ENCODE peak calls at places on chromosome 1, in five cellular contexts. J is SJSA1; L is CD4-positive, CD25-positive, alpha-beta regulatory T cell; N is pancreas; F is adrenal gland. I is an unnamed sample.

GRCh38 chr1:203572134-203572625 is 54.5 kb upstream of the ATP2B4 start:
- DNase-seq in L (no peak), F (no peak), J (no peak), N (no peak), I (no peak)

GRCh38 chr1:24505816-24506215 is 3.2 kb downstream of the RCAN3 start:
- DNase-seq in J (no peak), F (no peak), N (no peak), L (no peak), I (no peak)

GRCh38 chr1:178966312-178966711 is 59.4 kb upstream of the FAM20B start:
- DNase-seq in L (no peak), N (no peak), F (no peak), J (peak), I (no peak)

GRCh38 chr1:245516178-245516829 is 361.5 kb downstream of the KIF26B start:
- DNase-seq in J (no peak), L (no peak), N (no peak), F (no peak), I (no peak)

GRCh38 chr1:165129568-165130164 is 226.8 kb downstream of the LMX1A start:
- DNase-seq in N (peak), F (peak), J (peak), L (no peak), I (peak)

GRCh38 chr1:117696567-117696966 is 90.7 kb downstream of the TENT5C start:
- DNase-seq in N (no peak), F (no peak), L (no peak), J (no peak), I (no peak)

GRCh38 chr1:40404670-40405462 is 31.3 kb downstream of the SMAP2 start:
- DNase-seq in F (no peak), L (peak), N (no peak), J (no peak), I (no peak)

GRCh38 chr1:225890346-225891228 is 1.6 kb upstream of the LEFTY1 start:
- DNase-seq in J (no peak), F (no peak), L (no peak), N (peak), I (no peak)

GRCh38 chr1:175303308-175303707 is 110.7 kb upstream of the KIAA0040 start:
- DNase-seq in L (no peak), F (no peak), N (no peak), J (no peak), I (no peak)

GRCh38 chr1:199338760-199339159 is 688.8 kb upstream of the NR5A2 start:
- DNase-seq in F (no peak), N (no peak), L (no peak), J (no peak), I (no peak)

DNA sequence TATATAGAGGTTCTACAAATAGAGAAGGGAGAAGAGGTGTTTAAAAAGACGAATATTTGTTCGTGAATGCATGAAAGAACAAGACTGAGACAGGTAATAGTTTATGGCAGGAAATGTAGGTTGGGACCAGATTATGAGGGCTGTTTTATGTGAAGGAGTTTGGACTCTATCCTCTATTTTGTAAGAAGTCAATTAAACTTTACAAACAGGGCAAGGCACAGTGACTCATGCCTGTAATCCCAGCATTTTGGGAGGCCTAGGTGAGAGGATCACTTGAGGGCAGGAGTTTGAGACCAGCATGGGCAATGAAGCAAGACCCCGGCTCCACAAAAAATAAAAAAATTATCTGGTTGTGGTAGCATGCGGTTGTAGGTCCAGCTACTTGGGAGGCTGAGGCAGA is 5.8 kb downstream of the SLC35A3 start:
- DNase-seq in F (no peak), L (no peak), N (no peak), J (no peak), I (no peak)
- H3K27ac ChIP-seq in F (no peak), L (no peak), N (no peak), J (no peak), I (peak)

GRCh38 chr1:94119306-94119705 is 1.6 kb downstream of the ABCA4 start:
- DNase-seq in L (no peak), F (no peak), J (no peak), N (no peak), I (no peak)
- H3K27ac ChIP-seq in L (no peak), F (no peak), J (no peak), N (no peak), I (no peak)

GRCh38 chr1:70896224-70896623 is 151.4 kb downstream of the PTGER3 start:
- DNase-seq in J (no peak), F (no peak), N (no peak), L (no peak), I (no peak)

GRCh38 chr1:70892140-70892539 is 155.5 kb downstream of the PTGER3 start:
- DNase-seq in J (no peak), F (no peak), L (no peak), N (no peak), I (no peak)

GRCh38 chr1:70891444-70891843 is 156.2 kb downstream of the PTGER3 start:
- DNase-seq in N (no peak), J (no peak), L (no peak), F (no peak), I (no peak)

GRCh38 chr1:70895531-70895930 is 152.1 kb downstream of the PTGER3 start:
- DNase-seq in F (no peak), N (no peak), J (no peak), L (no peak), I (no peak)

DNA sequence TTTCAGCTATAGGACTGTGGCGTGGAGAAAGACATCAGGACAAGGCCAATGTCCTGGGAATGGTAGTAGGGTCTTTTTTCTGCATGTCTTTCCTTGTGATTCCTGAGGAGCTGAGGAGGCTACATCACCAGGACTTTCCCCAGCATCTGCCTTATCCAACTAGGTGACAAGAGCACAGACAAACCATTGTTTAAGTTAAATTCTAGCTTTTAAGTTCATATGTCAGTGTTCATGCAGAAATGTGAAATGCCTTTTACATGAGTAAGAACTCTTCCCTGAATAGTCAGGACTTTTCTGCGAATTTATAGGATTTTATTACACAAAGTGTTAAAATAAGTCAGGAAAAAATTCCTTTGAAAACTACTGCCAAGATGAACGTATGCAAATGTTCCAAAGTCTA is 154.2 kb downstream of the PTGER3 start:
- DNase-seq in N (no peak), J (no peak), L (no peak), F (no peak), I (no peak)
- H3K27ac ChIP-seq in N (no peak), J (no peak), L (no peak), F (no peak), I (no peak)

DNA sequence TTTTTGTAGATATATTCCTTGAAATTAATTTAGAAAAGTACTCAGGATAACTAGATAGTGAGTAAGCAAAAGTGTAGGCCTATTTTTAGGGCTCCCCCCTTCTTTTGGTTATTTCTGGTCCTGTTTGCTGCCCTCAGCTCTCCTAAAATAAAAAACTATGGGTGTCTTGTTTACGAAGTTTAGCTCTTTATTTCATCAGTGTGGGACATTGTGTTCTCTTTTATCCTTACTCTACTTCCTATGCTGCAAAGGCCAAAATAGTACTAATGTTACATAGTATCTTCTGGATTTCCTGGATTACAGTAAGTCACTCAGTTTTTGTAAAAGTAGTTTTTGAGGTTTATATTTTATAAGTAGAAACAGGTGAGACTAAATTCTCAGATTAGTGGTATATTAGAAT is 15.4 kb downstream of the CEP350 start:
- DNase-seq in N (no peak), J (no peak), F (no peak), L (no peak), I (no peak)
- H3K27ac ChIP-seq in N (no peak), J (no peak), F (peak), L (no peak), I (no peak)

GRCh38 chr1:201750934-201751333 is 78.0 kb upstream of the IPO9 start:
- DNase-seq in F (no peak), N (no peak), J (no peak), L (no peak), I (no peak)
- H3K27ac ChIP-seq in F (no peak), N (no peak), J (peak), L (no peak), I (peak)

GRCh38 chr1:185645686-185646085 is 88.5 kb upstream of the HMCN1 start:
- DNase-seq in J (no peak), F (no peak), N (no peak), L (no peak), I (no peak)
- H3K27ac ChIP-seq in J (peak), F (no peak), N (peak), L (peak), I (peak)

DNA sequence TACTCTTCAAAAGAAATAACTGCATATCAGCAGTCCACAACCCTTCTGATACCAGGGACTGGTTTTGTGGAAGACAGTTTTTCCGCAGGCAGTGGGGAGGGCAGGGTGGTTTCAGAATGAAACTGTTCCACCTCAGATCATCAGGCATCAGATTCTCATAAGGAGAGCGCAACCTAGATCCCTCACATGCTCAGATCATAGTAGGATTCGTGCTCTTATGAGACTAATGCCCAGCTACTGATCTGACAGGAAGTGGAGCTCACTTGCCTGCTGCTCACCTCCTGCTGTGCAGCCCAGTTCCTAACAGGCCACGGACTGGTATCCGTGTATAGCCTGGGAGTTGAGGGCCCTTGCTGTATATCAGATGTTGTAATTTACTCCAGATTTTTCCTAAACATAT is 11.5 kb downstream of the RO60 start:
- DNase-seq in J (no peak), F (no peak), N (no peak), L (no peak), I (no peak)
- H3K27ac ChIP-seq in J (no peak), F (no peak), N (no peak), L (peak), I (no peak)

GRCh38 chr1:197686231-197686630 is 89.0 kb downstream of the DENND1B start:
- DNase-seq in J (no peak), N (no peak), F (no peak), L (no peak), I (no peak)
- H3K27ac ChIP-seq in J (no peak), N (no peak), F (no peak), L (no peak), I (no peak)